ENCODE peak calls at places on chromosomes 13 and 19, in seven cellular contexts. H is uterus; R is naive thymus-derived CD4-positive, alpha-beta T cell; S is breast epithelium; P is fibroblast of lung; E is body of pancreas; N is IMR-90. O is an unnamed sample.

GRCh38 chr19:46616631-46617322 is 8.1 kb downstream of the PTGIR start:
- DNase-seq in R (peak; percentile 79), P (peak; percentile 80), H (no peak), E (peak; percentile 93), S (peak; percentile 56), N (peak; percentile 85), O (peak; percentile 84)

GRCh38 chr19:11087870-11088507 is 1.3 kb upstream of the LDLR start:
- DNase-seq in P (no peak), H (no peak), R (no peak), S (no peak), N (no peak), E (no peak), O (no peak)

GRCh38 chr13:69306766-69307165 is 800.9 kb upstream of the ATXN8OS start:
- DNase-seq in P (no peak), R (no peak), E (no peak), N (no peak), S (no peak), H (no peak), O (no peak)

GRCh38 chr13:80141114-80141849 is 199.6 kb downstream of the SPRY2 start:
- DNase-seq in P (peak; percentile 95), S (peak; percentile 19), H (peak; percentile 56), E (peak; percentile 51), N (peak; percentile 78), R (no peak), O (peak; percentile 79)

GRCh38 chr19:13176345-13176744 is 26.1 kb downstream of the IER2 start:
- DNase-seq in E (no peak), P (peak; percentile 79), N (no peak), H (no peak), S (no peak), R (no peak), O (no peak)

GRCh38 chr13:23570931-23571330 is 719 bp downstream of the TNFRSF19 start:
- DNase-seq in E (no peak), S (no peak), H (no peak), N (peak; percentile 54), P (peak; percentile 54), R (no peak), O (no peak)

GRCh38 chr19:41934849-41935374 is 6.7 kb upstream of the ERFL start:
- DNase-seq in R (peak; percentile 78), N (peak; percentile 49), S (peak; percentile 36), H (peak; percentile 53), E (peak; percentile 66), P (no peak), O (peak; percentile 76)

GRCh38 chr13:79455331-79455730 is 25.6 kb upstream of the NDFIP2 start:
- DNase-seq in E (no peak), P (peak; percentile 88), S (no peak), H (no peak), N (peak; percentile 19), R (no peak), O (no peak)

GRCh38 chr19:11453468-11454341 is 18.3 kb downstream of the PRKCSH start:
- DNase-seq in H (no peak), P (no peak), S (no peak), N (no peak), R (no peak), E (no peak), O (no peak)

GRCh38 chr19:42286349-42287016 is 15.4 kb upstream of the PRR19 start:
- DNase-seq in E (peak; percentile 65), N (peak; percentile 27), P (peak; percentile 42), S (no peak), R (no peak), H (peak; percentile 58), O (peak; percentile 88)

GRCh38 chr19:48102870-48103751 is 7.5 kb downstream of the PLA2G4C start:
- DNase-seq in N (peak; percentile 49), S (no peak), P (peak; percentile 68), E (peak; percentile 21), R (no peak), H (no peak), O (peak; percentile 44)

GRCh38 chr13:48733739-48734329 is 80.1 kb downstream of the CYSLTR2 start:
- DNase-seq in H (no peak), E (peak; percentile 10), N (no peak), S (no peak), P (peak; percentile 38), R (no peak), O (no peak)

GRCh38 chr13:111337206-111337605 is 16.8 kb downstream of the TEX29 start:
- DNase-seq in H (no peak), N (peak; percentile 96), R (no peak), P (peak; percentile 87), S (no peak), E (no peak), O (no peak)

DNA sequence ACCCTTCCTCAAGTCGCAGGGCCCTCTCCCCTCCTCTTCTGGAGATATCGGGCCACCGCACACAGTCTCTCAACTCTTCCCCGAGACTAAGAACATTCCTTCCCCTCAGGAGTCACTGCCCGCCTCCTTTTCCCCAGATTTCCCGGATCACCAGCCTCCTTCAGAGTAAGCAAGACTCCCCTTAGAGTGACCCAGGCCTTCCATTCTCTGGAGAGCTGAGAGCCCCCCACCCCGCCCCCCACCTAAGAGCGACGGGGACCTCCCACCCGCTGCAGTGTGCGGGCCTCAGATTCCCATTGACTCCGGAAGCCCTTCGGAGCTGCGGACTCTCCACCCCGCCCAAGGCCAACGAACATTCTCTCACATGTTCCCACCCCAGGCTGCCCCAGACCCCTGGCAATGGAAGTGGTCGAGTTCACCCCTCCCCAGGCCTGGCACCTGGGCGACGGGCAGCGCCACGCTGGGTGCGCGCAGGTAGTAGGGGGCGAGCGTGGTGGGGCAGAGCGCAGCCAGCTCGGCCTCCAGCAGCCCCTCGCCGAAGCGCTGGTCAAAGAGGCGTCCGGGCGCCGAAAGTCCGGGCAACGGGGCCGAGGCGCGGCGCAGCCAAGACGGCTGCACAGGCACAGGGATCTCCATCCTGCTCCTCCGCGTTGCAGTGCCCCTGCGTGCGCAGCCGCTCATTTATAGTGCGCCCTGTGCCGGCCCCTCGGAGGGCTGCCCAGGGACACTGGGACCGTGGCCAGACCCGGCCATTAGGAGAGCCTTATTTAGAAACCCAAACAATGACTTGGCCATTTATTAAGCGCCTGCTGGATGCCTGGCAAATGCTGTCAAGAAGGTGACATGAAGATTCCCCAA is at the start of gene HSPB6:
- DNase-seq in H (peak; percentile 91), N (peak; percentile 72), E (no peak), R (no peak), S (no peak), P (peak; percentile 71), O (peak; percentile 94)
- H3K27ac ChIP-seq in H (peak within 1 kb of the TSS; percentile 98), N (peak within 1 kb of the TSS; percentile 97), E (peak within 1 kb of the TSS; percentile 90), R (no peak within 1 kb of the TSS), S (peak within 1 kb of the TSS; percentile 98), P (peak within 1 kb of the TSS; percentile 99), O (peak within 1 kb of the TSS; percentile 86)

DNA sequence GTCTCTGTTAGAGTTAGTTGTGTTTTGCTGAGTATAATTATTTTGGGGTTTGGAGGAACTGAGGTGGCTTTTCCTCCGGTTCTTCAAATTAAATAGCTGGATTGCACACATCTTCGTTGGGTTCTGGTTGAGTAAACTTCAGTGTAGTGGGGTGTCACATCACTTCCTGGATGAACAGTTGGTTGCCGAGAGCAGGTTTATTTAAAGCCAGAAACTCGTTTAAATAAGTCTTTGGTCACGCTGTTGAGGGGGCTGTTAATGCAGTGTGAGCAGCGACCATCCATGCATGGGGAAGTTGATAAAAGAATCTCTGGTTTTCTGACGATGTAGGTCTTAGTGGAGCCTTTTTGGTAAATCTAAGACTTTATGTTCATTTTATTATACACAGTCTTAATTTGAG is 351.2 kb upstream of the ARGLU1 start:
- DNase-seq in S (no peak), P (no peak), N (no peak), H (no peak), R (no peak), E (no peak), O (no peak)
- H3K4me3 ChIP-seq in S (no peak overlapping the region), P (no peak overlapping the region), N (no peak overlapping the region), H (no peak overlapping the region), R (no peak overlapping the region), E (no peak overlapping the region), O (no peak overlapping the region)

DNA sequence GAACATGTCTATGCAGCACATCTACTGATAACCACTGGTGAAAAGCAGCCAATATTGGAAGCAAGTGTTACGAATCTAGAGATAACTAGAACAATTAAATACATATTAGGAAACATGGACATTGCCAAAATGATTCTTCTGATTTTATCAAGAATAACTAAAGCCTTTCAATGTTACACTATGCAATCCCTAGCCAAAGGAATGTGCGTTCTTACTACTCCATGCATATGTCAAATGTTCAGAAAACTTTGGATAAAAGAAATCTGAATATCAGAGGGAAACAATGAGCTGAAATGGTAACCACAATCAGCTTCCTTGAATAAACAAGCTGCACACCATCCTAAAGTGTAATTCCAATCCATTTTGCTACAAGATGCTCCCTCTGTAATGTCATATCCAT is 941 bp upstream of the POSTN start:
- DNase-seq in R (no peak), E (no peak), S (no peak), N (no peak), P (peak; percentile 18), H (no peak), O (no peak)
- H3K4me1 ChIP-seq in R (no peaks in the 10 kb centered on the region), E (no peaks in the 10 kb centered on the region), S (no peaks in the 10 kb centered on the region), N (peaks cover 5% of the 10 kb centered on the region), P (peaks cover 3% of the 10 kb centered on the region), H (no peaks in the 10 kb centered on the region), O (peaks cover 3% of the 10 kb centered on the region)

GRCh38 chr13:33723772-33724435 is 94.0 kb upstream of the RFC3 start:
- DNase-seq in S (peak; percentile 78), R (peak; percentile 53), N (peak; percentile 85), H (peak; percentile 70), P (peak; percentile 80), E (peak; percentile 90), O (peak; percentile 82)
- H3K27ac ChIP-seq in S (no peak overlapping the region), R (no peak overlapping the region), N (no peak overlapping the region), H (peak overlapping the region; percentile 79), P (no peak overlapping the region), E (no peak overlapping the region), O (no peak overlapping the region)

GRCh38 chr19:38266070-38266469 is 1.7 kb downstream of the SPINT2 start:
- DNase-seq in S (peak; percentile 59), R (no peak), N (no peak), P (no peak), E (no peak), H (no peak), O (no peak)
- H3K4me3 ChIP-seq in S (no peak overlapping the region), R (no peak overlapping the region), N (no peak overlapping the region), P (no peak overlapping the region), E (peak overlapping the region; percentile 78), H (no peak overlapping the region), O (peak overlapping the region; percentile 11)

DNA sequence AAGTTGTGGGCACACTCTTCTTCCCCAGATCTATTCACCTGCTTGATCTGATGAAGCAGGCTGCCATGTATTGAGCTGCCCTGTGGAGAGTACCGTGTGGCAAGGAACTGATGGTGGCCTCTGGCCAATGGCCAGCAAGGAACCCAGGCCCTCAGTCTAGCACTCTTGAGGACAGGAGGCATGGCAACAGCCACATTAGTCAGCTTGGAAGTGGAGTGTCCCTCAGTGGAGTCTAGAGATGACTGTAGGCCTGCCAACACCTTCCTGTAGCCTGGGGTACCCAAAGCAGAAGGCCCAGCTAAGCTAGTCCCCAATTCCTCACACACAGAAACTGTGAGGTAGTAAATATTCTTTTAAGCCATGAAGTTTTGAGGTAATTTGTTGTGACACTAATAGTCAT is 412.5 kb downstream of the DACH1 start:
- DNase-seq in E (no peak), N (no peak), H (no peak), R (no peak), S (no peak), P (no peak), O (no peak)
- H3K4me1 ChIP-seq in E (no peaks in the 10 kb centered on the region), N (no peaks in the 10 kb centered on the region), H (no peaks in the 10 kb centered on the region), R (no peaks in the 10 kb centered on the region), S (no peaks in the 10 kb centered on the region), P (no peaks in the 10 kb centered on the region), O (no peaks in the 10 kb centered on the region)

DNA sequence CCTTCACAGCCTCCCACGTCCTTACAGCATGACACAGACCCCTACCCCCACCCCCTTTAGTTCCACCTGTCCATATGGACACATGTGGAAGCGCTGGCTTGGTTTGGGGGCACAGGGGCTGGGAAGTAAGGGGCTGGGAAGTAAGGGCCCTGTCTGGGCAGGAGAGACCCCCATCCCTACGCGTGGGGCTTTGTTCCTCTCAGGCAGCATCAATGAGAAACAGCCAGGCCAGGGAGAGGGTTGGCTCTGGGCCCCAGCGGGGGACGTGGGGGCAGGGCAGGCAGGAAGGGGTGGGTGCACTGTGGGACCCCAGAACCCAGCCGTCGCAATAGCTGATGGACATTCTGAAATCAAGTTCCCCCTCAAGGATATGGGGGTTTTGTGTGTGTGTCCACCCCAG is 1.1 kb downstream of the NCAN start:
- DNase-seq in P (no peak), H (no peak), S (no peak), N (no peak), E (no peak), R (no peak), O (no peak)
- H3K27ac ChIP-seq in P (no peak overlapping the region), H (no peak overlapping the region), S (no peak overlapping the region), N (no peak overlapping the region), E (no peak overlapping the region), R (no peak overlapping the region), O (no peak overlapping the region)

O was measured in aorta.